ENCODE peak calls at places on chromosomes 4 and X, in eight cellular contexts. R is heart left ventricle, F is AG10803, J is fibroblast of pulmonary artery, T is progenitor cell of endocrine pancreas, Q is mesothelial cell of epicardium, I is pancreas, S is astrocyte. N is an unnamed sample.

GRCh38 chr4:13548984-13549546 is 4.8 kb upstream of the NKX3-2 start:
- DNase-seq in Q (peak; percentile 94), I (peak; percentile 75), T (peak; percentile 85), F (peak; percentile 68), S (peak; percentile 33), R (peak; percentile 81), J (peak; percentile 88), N (peak; percentile 94)

GRCh38 chr4:150713251-150713650 is 131.3 kb downstream of the MAB21L2 start:
- DNase-seq in F (no peak), I (no peak), Q (no peak), R (no peak), T (no peak), J (no peak), S (no peak), N (no peak)

GRCh38 chr4:23999714-24000113 is 109.9 kb upstream of the PPARGC1A start:
- DNase-seq in S (peak; percentile 52), T (no peak), R (no peak), J (no peak), Q (no peak), I (no peak), F (no peak), N (no peak)

GRCh38 chr4:47913858-47914218 is 545 bp downstream of the NFXL1 start:
- DNase-seq in Q (peak; percentile 63), T (peak; percentile 50), R (peak; percentile 36), J (no peak), S (no peak), F (no peak), I (peak; percentile 55), N (peak; percentile 56)

GRCh38 chrX:48703642-48704481 is 7.3 kb downstream of the SUV39H1 start:
- DNase-seq in F (peak; percentile 44), S (no peak), T (no peak), I (no peak), Q (no peak), J (peak; percentile 18), R (peak; percentile 42), N (no peak)

GRCh38 chrX:150768580-150769190 is 75.5 kb downstream of the MTMR1 start:
- DNase-seq in T (no peak), J (no peak), Q (no peak), I (no peak), F (no peak), R (no peak), S (no peak), N (no peak)

GRCh38 chrX:107627792-107628661 is at the start of gene PRPS1:
- DNase-seq in T (peak; percentile 66), F (peak; percentile 93), Q (peak; percentile 79), J (peak; percentile 95), I (peak; percentile 88), R (peak; percentile 93), S (peak; percentile 93), N (peak; percentile 83)

GRCh38 chrX:40368611-40369061 is 212.1 kb upstream of the ATP6AP2 start:
- DNase-seq in J (no peak), R (no peak), I (no peak), Q (no peak), T (no peak), F (no peak), S (no peak), N (no peak)

GRCh38 chr4:141350122-141350904 is 129.6 kb downstream of the ZNF330 start:
- DNase-seq in Q (no peak), I (peak; percentile 75), R (no peak), T (no peak), S (peak; percentile 89), J (peak; percentile 94), F (peak; percentile 94), N (no peak)

GRCh38 chrX:69387559-69388487 is 116.3 kb upstream of the NALF2 start:
- DNase-seq in Q (peak; percentile 68), T (peak; percentile 58), F (peak; percentile 34), S (no peak), J (peak; percentile 53), I (peak; percentile 23), R (peak; percentile 51), N (peak; percentile 78)

GRCh38 chrX:139077303-139078131 is 366.0 kb upstream of the FGF13 start:
- DNase-seq in S (peak; percentile 72), I (no peak), J (no peak), R (no peak), Q (no peak), F (peak; percentile 79), T (no peak), N (no peak)

GRCh38 chr4:24853142-24853541 is 57.8 kb downstream of the SOD3 start:
- DNase-seq in Q (no peak), S (peak; percentile 83), R (no peak), J (peak; percentile 46), F (no peak), T (no peak), I (no peak), N (no peak)

DNA sequence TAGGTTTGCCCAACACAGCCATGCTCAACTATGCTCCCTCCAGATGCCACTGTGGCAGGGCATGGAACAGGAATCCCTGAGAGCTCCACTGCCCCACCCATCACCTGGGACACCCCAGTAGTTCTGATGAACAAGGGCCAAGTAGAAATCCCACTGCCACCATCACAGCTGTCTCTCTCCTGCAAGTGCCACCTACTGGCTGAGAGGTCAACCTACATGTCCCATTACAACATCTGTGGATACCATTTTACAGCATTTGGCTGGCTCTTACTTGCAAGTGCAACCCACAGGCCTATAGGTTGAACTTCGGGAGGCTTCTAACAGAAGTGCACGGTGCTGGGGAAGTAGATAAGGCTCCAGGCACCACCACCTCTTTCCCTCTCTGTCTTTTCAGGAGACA is 142.5 kb downstream of the CXXC4 start:
- DNase-seq in S (no peak), Q (no peak), J (no peak), R (no peak), F (no peak), T (no peak), I (no peak), N (no peak)
- TF ChIP-seq CTCF in S (no peak), Q (no peak), J (no peak), R (no peak), F (no peak), T (no peak), I (no peak), N (no peak)

DNA sequence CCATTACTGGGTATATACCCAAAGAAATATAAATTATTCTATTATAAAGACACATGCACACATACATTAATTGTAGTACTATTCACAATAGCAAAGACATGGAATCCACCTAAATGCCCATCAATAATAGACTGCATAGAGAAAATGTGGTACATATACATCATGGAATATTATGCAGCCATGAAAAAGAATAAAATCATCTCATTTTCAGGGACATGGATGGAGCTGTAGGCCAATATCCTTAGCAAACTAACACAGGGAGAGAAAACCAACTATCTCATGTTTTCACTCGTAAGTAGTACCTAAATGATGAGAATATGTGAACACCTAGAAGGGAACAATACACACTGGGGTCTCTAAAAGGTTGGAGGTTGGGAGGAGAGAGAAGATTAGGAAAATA is 86.0 kb upstream of the GALNTL6 start:
- DNase-seq in J (no peak), R (no peak), S (no peak), I (no peak), T (no peak), F (no peak), Q (no peak), N (no peak)
- TF ChIP-seq CTCF in J (no peak), R (no peak), S (no peak), I (no peak), T (no peak), F (no peak), Q (no peak), N (no peak)

DNA sequence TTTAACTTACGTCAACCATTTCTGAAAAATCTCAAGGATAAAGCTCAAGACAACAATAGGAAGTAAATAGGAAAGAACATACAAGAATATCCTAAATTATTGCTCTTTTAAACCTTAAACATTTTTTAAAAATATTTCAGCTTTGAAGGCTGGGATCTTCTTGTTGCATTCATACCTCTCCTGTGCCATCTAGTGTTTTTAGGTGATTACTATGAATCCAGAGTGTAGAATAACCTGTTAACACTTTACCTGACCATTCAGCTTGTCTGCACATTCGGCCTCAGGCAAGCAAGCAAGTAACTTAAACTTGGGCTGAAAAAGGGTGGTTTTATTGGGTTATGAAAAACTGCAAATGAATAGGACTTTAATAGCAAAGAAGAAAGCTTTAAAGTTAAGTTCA is 507.8 kb upstream of the INTU start:
- DNase-seq in S (peak; percentile 22), J (peak; percentile 19), Q (no peak), T (no peak), R (no peak), F (peak; percentile 24), I (no peak), N (no peak)
- TF ChIP-seq CTCF in S (no peak), J (no peak), Q (no peak), T (no peak), R (no peak), F (peak; percentile 50), I (no peak), N (no peak)

GRCh38 chrX:131747173-131747572 is 203.3 kb downstream of the OR13H1 start:
- DNase-seq in J (no peak), I (peak; percentile 78), R (peak; percentile 81), S (peak; percentile 73), T (no peak), F (no peak), Q (no peak), N (no peak)
- TF ChIP-seq CTCF in J (no peak), I (no peak), R (peak; percentile 47), S (no peak), T (no peak), F (no peak), Q (no peak), N (no peak)

DNA sequence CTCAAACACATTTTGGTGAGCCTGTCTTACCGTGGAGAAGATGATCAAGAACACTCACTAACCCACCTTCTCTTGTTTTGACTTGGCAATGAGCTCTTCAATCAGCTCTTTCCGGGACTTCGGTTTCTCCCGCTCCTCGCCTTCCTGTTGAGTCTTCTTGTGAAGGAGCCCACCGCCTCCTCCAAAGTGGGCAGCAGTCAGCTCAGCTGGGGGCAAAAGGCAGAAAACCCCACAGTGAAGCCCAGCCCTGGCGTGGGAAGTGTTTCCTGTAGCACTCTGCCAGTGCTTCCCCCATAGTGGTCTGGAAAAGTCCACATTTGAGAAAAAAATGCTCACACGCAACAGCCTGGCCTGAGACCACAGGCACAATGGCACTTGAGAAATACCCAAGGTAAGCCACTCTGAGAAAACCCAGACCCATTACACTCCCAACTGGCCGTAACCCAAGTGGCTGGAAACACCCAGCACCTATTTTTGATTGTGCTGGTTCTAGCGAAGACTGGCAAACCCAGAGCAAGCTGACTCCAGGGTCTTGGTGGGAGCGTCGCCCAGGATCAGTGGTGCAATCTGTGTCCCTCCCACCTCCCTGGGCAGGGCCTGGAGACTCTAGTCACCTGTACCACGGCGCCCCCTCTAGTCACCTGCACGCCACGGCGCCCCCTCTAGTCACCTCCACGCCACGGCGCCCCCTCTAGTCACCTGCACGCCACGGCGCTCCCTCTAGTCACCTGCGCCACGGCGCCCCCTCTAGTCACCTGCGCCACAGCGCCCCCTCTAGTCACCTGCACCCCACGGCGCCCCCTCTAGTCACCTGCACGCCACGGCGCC is 8.6 kb downstream of the NOP14 start:
- DNase-seq in Q (no peak), I (no peak), J (no peak), T (no peak), S (no peak), R (no peak), F (no peak), N (no peak)
- TF ChIP-seq CTCF in Q (no peak), I (no peak), J (no peak), T (peak; percentile 44), S (no peak), R (no peak), F (no peak), N (peak; percentile 35)

GRCh38 chr4:169899295-169899694 is 126.9 kb downstream of the MFAP3L start:
- DNase-seq in Q (no peak), F (peak; percentile 3), T (no peak), I (no peak), S (peak; percentile 87), J (no peak), R (no peak), N (no peak)
- TF ChIP-seq CTCF in Q (no peak), F (no peak), T (no peak), I (no peak), S (no peak), J (no peak), R (no peak), N (no peak)